ENCODE peak calls at places on chromosome 2, in eight cellular contexts. One of them, this sample, is unnamed.

GRCh38 chr2:96764253-96764637 is 3.5 kb downstream of the CNNM4 start:
- DNase-seq in CD4-positive, alpha-beta memory T cell: no peak
- DNase-seq in uterus: no peak
- DNase-seq in breast epithelium: peak; percentile 38
- DNase-seq in foreskin keratinocyte: no peak
- DNase-seq in K562: peak; percentile 37
- DNase-seq in endothelial cell of umbilical vein: no peak
- DNase-seq in aorta: no peak
- DNase-seq in this sample: no peak

GRCh38 chr2:6820903-6821584 is 44.7 kb downstream of the CMPK2 start:
- DNase-seq in breast epithelium: no peak
- DNase-seq in aorta: no peak
- DNase-seq in uterus: no peak
- DNase-seq in foreskin keratinocyte: no peak
- DNase-seq in CD4-positive, alpha-beta memory T cell: no peak
- DNase-seq in K562: no peak
- DNase-seq in endothelial cell of umbilical vein: no peak
- DNase-seq in this sample: no peak

GRCh38 chr2:17107131-17107530 is 411.1 kb downstream of the RAD51AP2 start:
- DNase-seq in aorta: no peak
- DNase-seq in breast epithelium: no peak
- DNase-seq in foreskin keratinocyte: no peak
- DNase-seq in uterus: no peak
- DNase-seq in K562: no peak
- DNase-seq in endothelial cell of umbilical vein: no peak
- DNase-seq in CD4-positive, alpha-beta memory T cell: no peak
- DNase-seq in this sample: no peak

GRCh38 chr2:100197643-100198153 is 55.3 kb upstream of the AFF3 start:
- DNase-seq in foreskin keratinocyte: peak; percentile 0
- DNase-seq in aorta: peak; percentile 91
- DNase-seq in endothelial cell of umbilical vein: peak; percentile 66
- DNase-seq in CD4-positive, alpha-beta memory T cell: no peak
- DNase-seq in uterus: peak; percentile 76
- DNase-seq in breast epithelium: peak; percentile 58
- DNase-seq in K562: peak; percentile 46
- DNase-seq in this sample: no peak

GRCh38 chr2:100321181-100321880 is 970 bp downstream of the LONRF2 start:
- DNase-seq in foreskin keratinocyte: peak; percentile 17
- DNase-seq in CD4-positive, alpha-beta memory T cell: no peak
- DNase-seq in endothelial cell of umbilical vein: peak; percentile 10
- DNase-seq in aorta: no peak
- DNase-seq in uterus: peak; percentile 38
- DNase-seq in K562: peak; percentile 65
- DNase-seq in breast epithelium: no peak
- DNase-seq in this sample: no peak

GRCh38 chr2:189142893-189143759 is 36.4 kb downstream of the COL5A2 start:
- DNase-seq in aorta: no peak
- DNase-seq in endothelial cell of umbilical vein: peak; percentile 49
- DNase-seq in breast epithelium: no peak
- DNase-seq in foreskin keratinocyte: peak; percentile 51
- DNase-seq in uterus: no peak
- DNase-seq in CD4-positive, alpha-beta memory T cell: peak; percentile 59
- DNase-seq in K562: peak; percentile 39
- DNase-seq in this sample: no peak

GRCh38 chr2:40048506-40048905 is 269.4 kb upstream of the THUMPD2 start:
- DNase-seq in breast epithelium: no peak
- DNase-seq in K562: no peak
- DNase-seq in foreskin keratinocyte: no peak
- DNase-seq in endothelial cell of umbilical vein: no peak
- DNase-seq in uterus: no peak
- DNase-seq in aorta: no peak
- DNase-seq in CD4-positive, alpha-beta memory T cell: no peak
- DNase-seq in this sample: no peak

GRCh38 chr2:235200216-235200615 is 248.4 kb downstream of the SH3BP4 start:
- DNase-seq in foreskin keratinocyte: no peak
- DNase-seq in uterus: no peak
- DNase-seq in aorta: no peak
- DNase-seq in CD4-positive, alpha-beta memory T cell: no peak
- DNase-seq in K562: no peak
- DNase-seq in endothelial cell of umbilical vein: no peak
- DNase-seq in breast epithelium: no peak
- DNase-seq in this sample: no peak

GRCh38 chr2:150387586-150388288 is 99.7 kb downstream of the RND3 start:
- DNase-seq in endothelial cell of umbilical vein: no peak
- DNase-seq in foreskin keratinocyte: no peak
- DNase-seq in breast epithelium: no peak
- DNase-seq in uterus: no peak
- DNase-seq in K562: no peak
- DNase-seq in CD4-positive, alpha-beta memory T cell: no peak
- DNase-seq in aorta: no peak
- DNase-seq in this sample: no peak

GRCh38 chr2:28352104-28352503 is 40.6 kb upstream of the FOSL2 start:
- DNase-seq in uterus: no peak
- DNase-seq in aorta: peak; percentile 52
- DNase-seq in breast epithelium: no peak
- DNase-seq in CD4-positive, alpha-beta memory T cell: no peak
- DNase-seq in endothelial cell of umbilical vein: no peak
- DNase-seq in K562: no peak
- DNase-seq in foreskin keratinocyte: no peak
- DNase-seq in this sample: no peak
- H3K27ac ChIP-seq in uterus: peak overlapping the region; percentile 8
- H3K27ac ChIP-seq in aorta: no peak overlapping the region
- H3K27ac ChIP-seq in breast epithelium: peak overlapping the region; percentile 19
- H3K27ac ChIP-seq in CD4-positive, alpha-beta memory T cell: no peak overlapping the region
- H3K27ac ChIP-seq in endothelial cell of umbilical vein: no peak overlapping the region
- H3K27ac ChIP-seq in K562: no peak overlapping the region
- H3K27ac ChIP-seq in foreskin keratinocyte: no peak overlapping the region
- H3K27ac ChIP-seq in this sample: peak overlapping the region; percentile 31

DNA sequence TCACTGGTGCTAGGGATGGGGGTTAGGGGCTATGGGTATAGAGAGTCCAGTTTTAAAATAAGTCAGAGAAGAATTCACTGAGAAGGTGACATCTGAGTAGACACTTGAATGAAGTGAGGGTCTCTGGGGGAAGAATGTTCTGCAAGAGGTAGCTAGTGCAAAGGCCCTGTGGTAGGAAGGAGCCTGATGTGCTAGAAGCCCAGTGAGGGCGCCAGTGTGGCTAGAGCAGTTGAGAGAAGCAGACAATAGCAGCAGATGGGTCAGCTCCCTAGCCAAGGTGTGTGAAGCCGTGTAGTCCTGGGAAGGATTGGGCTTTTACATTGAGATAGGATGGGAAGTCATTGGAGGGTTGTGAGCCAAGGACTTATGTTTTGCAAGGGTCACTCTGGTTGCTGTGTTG is 105.8 kb upstream of the PELI1 start:
- DNase-seq in uterus: no peak
- DNase-seq in foreskin keratinocyte: no peak
- DNase-seq in CD4-positive, alpha-beta memory T cell: no peak
- DNase-seq in aorta: no peak
- DNase-seq in breast epithelium: no peak
- DNase-seq in endothelial cell of umbilical vein: no peak
- DNase-seq in K562: no peak
- DNase-seq in this sample: no peak
- H3K27ac ChIP-seq in uterus: no peak overlapping the region
- H3K27ac ChIP-seq in foreskin keratinocyte: no peak overlapping the region
- H3K27ac ChIP-seq in CD4-positive, alpha-beta memory T cell: no peak overlapping the region
- H3K27ac ChIP-seq in aorta: no peak overlapping the region
- H3K27ac ChIP-seq in breast epithelium: no peak overlapping the region
- H3K27ac ChIP-seq in endothelial cell of umbilical vein: no peak overlapping the region
- H3K27ac ChIP-seq in K562: no peak overlapping the region
- H3K27ac ChIP-seq in this sample: no peak overlapping the region

GRCh38 chr2:88754585-88755305 is 63.3 kb downstream of the RPIA start:
- DNase-seq in CD4-positive, alpha-beta memory T cell: no peak
- DNase-seq in breast epithelium: no peak
- DNase-seq in aorta: no peak
- DNase-seq in endothelial cell of umbilical vein: no peak
- DNase-seq in uterus: no peak
- DNase-seq in foreskin keratinocyte: no peak
- DNase-seq in K562: no peak
- DNase-seq in this sample: no peak
- H3K27ac ChIP-seq in CD4-positive, alpha-beta memory T cell: no peak overlapping the region
- H3K27ac ChIP-seq in breast epithelium: no peak overlapping the region
- H3K27ac ChIP-seq in aorta: no peak overlapping the region
- H3K27ac ChIP-seq in endothelial cell of umbilical vein: no peak overlapping the region
- H3K27ac ChIP-seq in uterus: no peak overlapping the region
- H3K27ac ChIP-seq in foreskin keratinocyte: no peak overlapping the region
- H3K27ac ChIP-seq in K562: peak overlapping the region; percentile 32
- H3K27ac ChIP-seq in this sample: no peak overlapping the region

GRCh38 chr2:85794491-85795121 is 40.8 kb downstream of the ATOH8 start:
- DNase-seq in endothelial cell of umbilical vein: no peak
- DNase-seq in foreskin keratinocyte: no peak
- DNase-seq in K562: no peak
- DNase-seq in CD4-positive, alpha-beta memory T cell: no peak
- DNase-seq in aorta: peak; percentile 75
- DNase-seq in uterus: no peak
- DNase-seq in breast epithelium: no peak
- DNase-seq in this sample: no peak
- H3K27ac ChIP-seq in endothelial cell of umbilical vein: no peak overlapping the region
- H3K27ac ChIP-seq in foreskin keratinocyte: no peak overlapping the region
- H3K27ac ChIP-seq in K562: no peak overlapping the region
- H3K27ac ChIP-seq in CD4-positive, alpha-beta memory T cell: no peak overlapping the region
- H3K27ac ChIP-seq in aorta: peak overlapping the region; percentile 82
- H3K27ac ChIP-seq in uterus: peak overlapping the region; percentile 91
- H3K27ac ChIP-seq in breast epithelium: peak overlapping the region; percentile 65
- H3K27ac ChIP-seq in this sample: no peak overlapping the region